ENCODE peak calls at places on chromosomes 11 and 22, in seven cellular contexts. C is IMR-90; A is stomach; Z is cardiac muscle cell; W is neural progenitor cell; V is CD8-positive, alpha-beta T cell; H is Panc1. S is an unnamed sample.

GRCh38 chr11:48900131-48900800 is 83.4 kb downstream of the TRIM51G start:
- DNase-seq in V (no peak), A (no peak), H (no peak), Z (no peak), C (no peak), W (no peak), S (no peak)

GRCh38 chr11:116984589-116984988 is 113.6 kb downstream of the SIK3 start:
- DNase-seq in C (peak; percentile 98), A (no peak), H (no peak), V (no peak), W (no peak), Z (peak; percentile 92), S (no peak)

GRCh38 chr22:21589415-21589814 is 21.9 kb downstream of the UBE2L3 start:
- DNase-seq in C (no peak), W (no peak), Z (no peak), H (no peak), V (no peak), A (no peak), S (no peak)

GRCh38 chr11:61955031-61955415 is 4.9 kb downstream of the BEST1 start:
- DNase-seq in W (peak; percentile 74), C (peak; percentile 87), Z (peak; percentile 93), V (no peak), H (no peak), A (no peak), S (no peak)

GRCh38 chr22:31870890-31871289 is 73.4 kb upstream of the YWHAH start:
- DNase-seq in W (no peak), V (no peak), H (peak; percentile 22), C (peak; percentile 83), Z (peak; percentile 41), A (no peak), S (no peak)

GRCh38 chr11:82864268-82864667 is 36.0 kb downstream of the PRCP start:
- DNase-seq in C (peak; percentile 41), V (no peak), H (no peak), Z (peak; percentile 73), W (peak; percentile 67), A (peak; percentile 42), S (no peak)

GRCh38 chr11:117925198-117925925 is 3.8 kb downstream of the TMPRSS13 start:
- DNase-seq in C (no peak), Z (no peak), V (no peak), W (no peak), A (no peak), H (no peak), S (no peak)

GRCh38 chr11:73218106-73218829 is at the start of gene P2RY2:
- DNase-seq in C (no peak), H (no peak), W (peak; percentile 88), Z (peak; percentile 31), A (peak; percentile 85), V (no peak), S (no peak)

GRCh38 chr22:23772315-23773246 is at the start of gene MMP11:
- DNase-seq in V (peak; percentile 47), H (no peak), A (peak; percentile 67), Z (peak; percentile 49), W (peak; percentile 88), C (no peak), S (no peak)

GRCh38 chr11:27201454-27202302 is 161.1 kb downstream of the BBOX1 start:
- DNase-seq in Z (peak; percentile 79), C (peak; percentile 48), V (no peak), A (peak; percentile 93), W (no peak), H (peak; percentile 64), S (peak; percentile 60)

GRCh38 chr11:95703059-95703458 is 86.5 kb downstream of the FAM76B start:
- DNase-seq in V (no peak), C (no peak), H (no peak), A (no peak), Z (no peak), W (no peak), S (no peak)

GRCh38 chr11:68200639-68201038 is 12.5 kb downstream of the KMT5B start:
- DNase-seq in V (no peak), Z (peak; percentile 77), W (no peak), C (peak; percentile 81), H (no peak), A (no peak), S (no peak)

GRCh38 chr11:10758959-10759358 is 7.9 kb downstream of the CTR9 start:
- DNase-seq in H (no peak), V (no peak), Z (no peak), W (no peak), A (no peak), C (no peak), S (no peak)

GRCh38 chr11:58576792-58577440 is 1.3 kb upstream of the LPXN start:
- DNase-seq in V (no peak), H (peak; percentile 15), A (no peak), C (peak; percentile 66), W (no peak), Z (peak; percentile 54), S (no peak)

GRCh38 chr11:44312876-44313275 is 2.9 kb upstream of the ALX4 start:
- DNase-seq in V (no peak), C (no peak), W (no peak), A (no peak), Z (no peak), H (no peak), S (no peak)

GRCh38 chr22:45807156-45807915 is 135.7 kb downstream of the ATXN10 start:
- DNase-seq in Z (peak; percentile 32), C (peak; percentile 60), A (no peak), V (no peak), H (no peak), W (no peak), S (no peak)

GRCh38 chr11:68598816-68599653 is 85.3 kb upstream of the GAL start:
- DNase-seq in Z (no peak), W (no peak), A (no peak), H (no peak), C (peak; percentile 34), V (no peak), S (no peak)

GRCh38 chr11:119793335-119793984 is 64.5 kb upstream of the NECTIN1 start:
- DNase-seq in V (no peak), A (no peak), C (no peak), W (no peak), H (no peak), Z (no peak), S (no peak)

GRCh38 chr11:102007567-102008437 is 39.4 kb upstream of the CFAP300 start:
- DNase-seq in H (peak; percentile 88), V (no peak), C (peak; percentile 66), Z (peak; percentile 66), A (peak; percentile 50), W (peak; percentile 53), S (peak; percentile 18)

GRCh38 chr11:83612891-83613766 is 327.0 kb upstream of the CCDC90B start:
- DNase-seq in C (no peak), A (no peak), V (no peak), H (no peak), Z (no peak), W (peak; percentile 48), S (no peak)

GRCh38 chr11:695332-695605 is 247 bp upstream of the DEAF1 start:
- DNase-seq in Z (no peak), V (no peak), A (no peak), H (no peak), W (no peak), C (no peak), S (no peak)

GRCh38 chr11:694563-695331 is at the start of gene DEAF1:
- DNase-seq in Z (peak; percentile 99), W (peak; percentile 99), V (peak; percentile 99), C (peak; percentile 96), A (peak; percentile 99), H (peak; percentile 94), S (no peak)

GRCh38 chr11:692824-693414 is 2.1 kb downstream of the DEAF1 start:
- DNase-seq in W (no peak), Z (no peak), H (no peak), V (no peak), A (no peak), C (no peak), S (no peak)

GRCh38 chr11:693415-693831 is 1.6 kb downstream of the DEAF1 start:
- DNase-seq in W (peak; percentile 35), V (no peak), Z (peak; percentile 23), C (no peak), H (no peak), A (no peak), S (no peak)

GRCh38 chr11:693887-694562 is 997 bp downstream of the DEAF1 start:
- DNase-seq in V (no peak), W (no peak), Z (no peak), A (no peak), C (no peak), H (no peak), S (no peak)
- H3K4me3 ChIP-seq in V (peak overlapping the region; percentile 3), W (peak overlapping the region; percentile 77), Z (peak overlapping the region; percentile 31), A (peak overlapping the region; percentile 75), C (peak overlapping the region; percentile 90), H (peak overlapping the region; percentile 48), S (peak overlapping the region; percentile 83)

DNA sequence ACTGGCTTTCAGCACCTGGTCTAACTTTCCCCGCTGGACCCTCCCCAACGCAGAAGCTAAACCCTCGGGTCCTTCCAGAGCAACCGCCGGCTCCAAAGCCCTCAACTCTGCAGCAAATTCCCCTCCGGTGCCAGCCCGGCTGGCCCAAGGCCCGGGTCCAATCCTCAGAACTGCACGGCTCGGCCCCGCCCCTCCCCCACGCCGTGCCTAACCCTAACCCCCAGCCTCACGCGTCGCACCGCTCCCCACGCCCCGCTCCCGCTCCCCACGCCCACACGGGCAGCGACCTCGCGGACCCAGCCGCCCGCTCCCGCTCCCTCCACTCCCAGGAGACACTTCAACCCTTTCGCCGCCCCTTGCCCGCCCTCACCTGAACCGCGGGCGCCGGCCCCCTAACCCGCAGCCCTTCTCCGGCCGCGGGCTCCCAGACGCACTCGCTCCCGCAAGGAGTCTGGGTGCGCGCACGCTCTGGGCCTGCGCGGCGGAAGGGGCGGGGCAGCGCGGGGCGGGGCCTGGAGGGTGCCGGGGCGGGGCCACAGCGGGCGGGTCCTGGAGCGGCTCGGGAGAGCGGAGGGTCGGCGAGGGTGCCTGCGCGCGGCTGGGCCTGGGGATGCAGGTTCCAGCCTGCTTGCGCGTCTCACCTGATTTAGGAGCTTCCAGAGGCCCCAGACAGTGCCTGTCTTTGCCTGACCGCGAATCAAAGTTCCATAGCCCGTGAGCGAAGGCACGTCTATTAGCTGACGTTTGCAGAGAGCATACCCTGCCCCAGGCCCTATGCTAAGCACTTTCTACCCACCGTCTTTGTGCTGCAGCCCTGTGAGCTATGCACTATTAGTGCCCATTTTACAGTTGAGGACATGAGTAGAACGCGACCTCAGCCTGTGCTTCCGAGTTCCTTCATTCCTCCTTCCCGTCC is at the start of gene NFRKB:
- DNase-seq in V (peak; percentile 87), Z (peak; percentile 75), A (peak; percentile 93), C (peak; percentile 58), H (no peak), W (peak; percentile 94), S (no peak)
- TF ChIP-seq CTCF in V (no peak), Z (no peak), A (no peak), C (no peak), H (no peak), W (no peak), S (no peak)

GRCh38 chr22:47341464-47341863 is 579.0 kb downstream of the TBC1D22A start:
- DNase-seq in W (no peak), Z (no peak), V (no peak), A (no peak), H (no peak), C (no peak), S (no peak)
- H3K4me3 ChIP-seq in W (no peak overlapping the region), Z (no peak overlapping the region), V (no peak overlapping the region), A (no peak overlapping the region), H (no peak overlapping the region), C (no peak overlapping the region), S (no peak overlapping the region)

DNA sequence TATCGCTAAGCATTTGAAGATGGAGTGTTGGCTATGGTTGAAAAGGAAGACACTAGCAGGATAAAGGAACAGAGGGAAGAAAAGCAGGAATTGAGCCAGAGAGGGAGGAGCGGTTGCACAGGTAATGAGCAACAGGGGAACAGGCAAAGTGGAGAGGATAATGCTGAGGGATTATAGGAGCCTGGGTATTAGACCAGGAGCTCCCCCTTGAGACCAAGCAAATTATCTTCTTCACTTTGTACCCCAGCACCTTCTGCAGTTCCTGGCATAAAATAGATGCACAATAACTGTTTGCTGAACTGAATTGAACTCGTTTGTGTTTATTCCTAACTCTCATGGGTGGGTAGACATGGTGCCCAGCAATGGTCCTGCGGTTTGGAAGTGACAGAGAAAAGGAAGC is 54.6 kb upstream of the OR5P2 start:
- DNase-seq in Z (no peak), W (no peak), H (no peak), C (no peak), A (no peak), V (no peak), S (no peak)
- TF ChIP-seq CTCF in Z (no peak), W (peak; percentile 25), H (peak; percentile 62), C (no peak), A (no peak), V (no peak), S (no peak)